ENCODE peak calls at places on chromosome 15, in five cellular contexts. R is mesenchymal stem cell, A is neuronal stem cell, H is H9, U is IMR-90. O is an unnamed sample.
A peak's percentile ranks its signal among the peaks of the same experiment; 100 is the strongest.

GRCh38 chr15:43209059-43209824 is 11.6 kb downstream of the EPB42 start:
- DNase-seq in H (peak; percentile 87), R (no peak), U (no peak), A (no peak), O (peak; percentile 71)

GRCh38 chr15:31517711-31518110 is 191.1 kb downstream of the KLF13 start:
- DNase-seq in A (no peak), U (no peak), H (no peak), R (no peak), O (no peak)

GRCh38 chr15:66408254-66408653 is 21.5 kb downstream of the MAP2K1 start:
- DNase-seq in H (no peak), U (no peak), A (no peak), R (no peak), O (no peak)

GRCh38 chr15:68558318-68559305 is 20.2 kb upstream of the CORO2B start:
- DNase-seq in U (no peak), R (no peak), A (no peak), H (peak; percentile 38), O (peak; percentile 63)

GRCh38 chr15:42267286-42267685 is 5.7 kb upstream of the GANC start:
- DNase-seq in R (no peak), H (no peak), U (peak; percentile 16), A (no peak), O (no peak)

GRCh38 chr15:52008698-52009434 is 10.2 kb upstream of the MAPK6 start:
- DNase-seq in A (no peak), H (no peak), U (no peak), R (peak; percentile 26), O (peak; percentile 93)

GRCh38 chr15:94040523-94041248 is 190.7 kb upstream of the MCTP2 start:
- DNase-seq in A (no peak), R (no peak), U (no peak), H (no peak), O (no peak)

GRCh38 chr15:51403072-51403878 is 61.8 kb downstream of the GLDN start:
- DNase-seq in A (no peak), H (peak; percentile 23), U (peak; percentile 49), R (peak; percentile 54), O (no peak)

GRCh38 chr15:83248151-83248851 is 36.2 kb downstream of the BNC1 start:
- DNase-seq in U (peak; percentile 68), R (peak; percentile 75), A (peak; percentile 85), H (peak; percentile 49), O (peak; percentile 75)

GRCh38 chr15:79337591-79337990 is 26.7 kb downstream of the TMED3 start:
- DNase-seq in H (no peak), A (no peak), R (no peak), U (no peak), O (no peak)

GRCh38 chr15:92034227-92034626 is 180.7 kb downstream of the SLCO3A1 start:
- DNase-seq in A (no peak), U (no peak), R (no peak), H (no peak), O (no peak)

GRCh38 chr15:37824717-37825382 is 109.6 kb upstream of the TMCO5A start:
- DNase-seq in R (peak; percentile 92), U (peak; percentile 98), H (no peak), A (no peak), O (peak; percentile 52)

GRCh38 chr15:101307048-101307896 is 12.2 kb upstream of the SNRPA1 start:
- DNase-seq in U (no peak), H (peak; percentile 22), A (no peak), R (no peak), O (no peak)

GRCh38 chr15:31238906-31239305 is 87.7 kb upstream of the KLF13 start:
- DNase-seq in A (no peak), R (no peak), U (no peak), H (no peak), O (no peak)

DNA sequence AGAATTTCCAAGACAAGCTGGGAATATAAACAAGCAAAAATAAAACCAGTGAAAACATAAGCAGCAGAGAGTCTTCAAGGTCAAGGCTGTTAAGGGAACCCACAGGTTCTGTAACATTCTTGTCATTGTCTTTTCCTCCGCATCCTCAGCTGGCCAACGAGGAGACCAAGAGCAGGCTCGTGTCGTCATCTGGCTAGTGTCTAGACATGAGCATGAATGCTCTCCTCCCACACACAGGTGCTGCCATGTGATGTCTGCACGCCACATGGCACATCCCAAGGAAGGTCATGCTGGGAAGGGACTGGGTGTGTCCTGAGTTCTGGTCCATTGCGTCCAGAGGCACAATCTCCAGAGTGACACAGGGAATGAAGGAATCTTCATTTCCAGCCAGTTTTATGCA is 156.2 kb downstream of the POLR2M start:
- DNase-seq in R (no peak), U (no peak), H (no peak), A (no peak), O (no peak)
- H3K23ac ChIP-seq in R (no peak overlapping the region), U (no peak overlapping the region), H (no peak overlapping the region), A (peak overlapping the region; percentile 60), O (no peak overlapping the region)

GRCh38 chr15:63800739-63801138 is 33.0 kb downstream of the HERC1 start:
- DNase-seq in H (no peak), A (no peak), U (no peak), R (no peak), O (no peak)

GRCh38 chr15:63801171-63801570 is 32.6 kb downstream of the HERC1 start:
- DNase-seq in R (no peak), U (no peak), H (no peak), A (no peak), O (no peak)

GRCh38 chr15:63800245-63800644 is 33.5 kb downstream of the HERC1 start:
- DNase-seq in H (no peak), R (no peak), U (no peak), A (no peak), O (no peak)

GRCh38 chr15:63803106-63803886 is 30.5 kb downstream of the HERC1 start:
- DNase-seq in U (no peak), R (no peak), H (no peak), A (no peak), O (no peak)

GRCh38 chr15:63801910-63802309 is 31.8 kb downstream of the HERC1 start:
- DNase-seq in H (no peak), A (no peak), U (no peak), R (no peak), O (no peak)
- H3K4me1 ChIP-seq in H (peaks cover 2% of the 10 kb centered on the region), A (peaks cover 4% of the 10 kb centered on the region), U (no peaks in the 10 kb centered on the region), R (peaks cover 3% of the 10 kb centered on the region), O (no peaks in the 10 kb centered on the region)

GRCh38 chr15:80989110-80989517 is 505 bp downstream of the MESD start:
- DNase-seq in R (no peak), H (no peak), U (no peak), A (peak; percentile 37), O (no peak)
- H4K8ac ChIP-seq in R (peak overlapping the region; percentile 98), H (peak overlapping the region; percentile 94), U (peak overlapping the region; percentile 87), A (no peak overlapping the region), O (no peak overlapping the region)

DNA sequence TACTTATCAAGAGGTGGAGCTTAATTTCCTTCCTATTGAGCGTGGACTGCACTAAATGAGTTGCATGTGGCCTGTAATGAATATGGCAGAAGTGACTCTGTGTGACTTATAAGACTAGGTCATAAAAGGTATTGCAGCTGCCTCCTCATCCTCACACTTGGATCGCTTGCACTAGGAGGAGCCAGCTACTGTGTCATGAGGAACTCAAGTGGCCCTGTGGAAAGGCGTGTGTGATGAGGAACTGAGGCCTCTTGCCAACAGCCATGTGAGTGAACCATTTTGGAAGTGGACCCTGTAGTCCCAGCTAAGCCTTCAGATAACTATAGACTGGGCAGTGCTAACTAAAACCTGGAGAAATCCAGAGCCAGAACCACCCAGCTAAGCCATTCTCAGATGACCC is 7.1 kb upstream of the SLC30A4 start:
- DNase-seq in U (no peak), A (no peak), R (no peak), H (no peak), O (no peak)
- H3K23ac ChIP-seq in U (no peak overlapping the region), A (no peak overlapping the region), R (no peak overlapping the region), H (no peak overlapping the region), O (no peak overlapping the region)

GRCh38 chr15:85789496-85789875 is 5.2 kb downstream of the KLHL25 start:
- DNase-seq in A (no peak), R (no peak), U (no peak), H (no peak), O (no peak)
- H3K4me1 ChIP-seq in A (peaks cover 24% of the 10 kb centered on the region), R (peaks cover 29% of the 10 kb centered on the region), U (peaks cover 25% of the 10 kb centered on the region), H (peaks cover 14% of the 10 kb centered on the region), O (peaks cover 30% of the 10 kb centered on the region)

O was measured in mesendoderm.